ENCODE peak calls at places on chromosomes 2 and 18, in five cellular contexts. Q is HAP-1; J is lower leg skin; B is ELF-1; I is activated effector memory CD4-positive, alpha-beta T cell treated with anti-CD3 and anti-CD28 coated beads, Interleukin-2, amount 50 U/mL, for 16 hours. G is an unnamed sample.

GRCh38 chr2:187964742-187965141 is 326.9 kb upstream of the GULP1 start:
- DNase-seq in J (no peak), I (no peak), B (no peak), Q (no peak), G (no peak)

GRCh38 chr2:12719400-12720104 is 2.8 kb downstream of the TRIB2 start:
- DNase-seq in I (no peak), Q (no peak), B (no peak), J (no peak), G (no peak)

GRCh38 chr2:105307962-105308361 is 21.6 kb downstream of the TGFBRAP1 start:
- DNase-seq in J (no peak), B (no peak), I (no peak), Q (no peak), G (no peak)

GRCh38 chr2:12009323-12009905 is 263.0 kb downstream of the LPIN1 start:
- DNase-seq in J (no peak), Q (no peak), I (no peak), B (no peak), G (no peak)

GRCh38 chr2:236665572-236666118 is 96.0 kb downstream of the ACKR3 start:
- DNase-seq in Q (no peak), I (no peak), B (no peak), J (no peak), G (no peak)

GRCh38 chr18:45321520-45321919 is 293.8 kb upstream of the SLC14A2 start:
- DNase-seq in I (no peak), B (no peak), J (no peak), Q (no peak), G (no peak)

GRCh38 chr2:38390941-38391340 is 13.9 kb upstream of the ATL2 start:
- DNase-seq in I (no peak), J (no peak), Q (peak; percentile 66), B (no peak), G (no peak)

GRCh38 chr2:58562281-58562680 is 321.2 kb upstream of the FANCL start:
- DNase-seq in J (no peak), I (no peak), Q (no peak), B (no peak), G (no peak)

GRCh38 chr2:42998721-42999120 is 206.3 kb upstream of the HAAO start:
- DNase-seq in B (no peak), J (peak; percentile 60), Q (no peak), I (no peak), G (no peak)

GRCh38 chr2:28445448-28446258 is 50.2 kb upstream of the PLB1 start:
- DNase-seq in B (no peak), Q (no peak), J (no peak), I (peak; percentile 77), G (no peak)

GRCh38 chr2:84959045-84959493 is 11.9 kb upstream of the KCMF1 start:
- DNase-seq in I (no peak), J (no peak), B (peak; percentile 52), Q (no peak), G (no peak)

GRCh38 chr2:103159018-103159417 is 397.2 kb downstream of the TMEM182 start:
- DNase-seq in J (no peak), B (no peak), Q (no peak), I (no peak), G (no peak)

GRCh38 chr18:44075038-44075437 is 605.6 kb upstream of the SETBP1 start:
- DNase-seq in Q (no peak), J (no peak), I (no peak), B (no peak), G (no peak)

GRCh38 chr2:101369100-101369499 is 18.2 kb downstream of the CREG2 start:
- DNase-seq in I (no peak), J (no peak), Q (no peak), B (no peak), G (no peak)

GRCh38 chr2:56191617-56192016 is 7.8 kb downstream of the CCDC85A start:
- DNase-seq in J (no peak), I (no peak), B (peak; percentile 29), Q (peak; percentile 27), G (no peak)

GRCh38 chr2:25844089-25844488 is 34.2 kb downstream of the ASXL2 start:
- DNase-seq in J (no peak), I (no peak), Q (no peak), B (no peak), G (no peak)

GRCh38 chr18:40875101-40875500 is 1079.9 kb upstream of the PIK3C3 start:
- DNase-seq in J (no peak), B (no peak), I (no peak), Q (no peak), G (no peak)

GRCh38 chr2:20488782-20489181 is 41.9 kb downstream of the RHOB start:
- DNase-seq in I (peak; percentile 43), Q (no peak), B (peak; percentile 63), J (peak; percentile 78), G (no peak)

GRCh38 chr18:8153887-8154583 is 455.2 kb upstream of the RAB12 start:
- DNase-seq in Q (no peak), B (no peak), I (no peak), J (no peak), G (no peak)

GRCh38 chr2:218406949-218407703 is 7.5 kb downstream of the CTDSP1 start:
- DNase-seq in Q (peak; percentile 69), J (peak; percentile 95), I (peak; percentile 84), B (no peak), G (peak; percentile 79)

GRCh38 chr2:136242687-136243277 is 124.8 kb upstream of the CXCR4 start:
- DNase-seq in I (peak; percentile 74), B (no peak), J (no peak), Q (no peak), G (peak; percentile 32)